ENCODE peak calls at places on chromosomes 1 and 21, in six cellular contexts. H, C, U, W, M and V are unnamed samples.

GRCh38 chr21:35988396-35989140 is 71.8 kb downstream of the SETD4 start:
- DNase-seq in C (no peak), H (no peak), W (no peak), U (no peak), M (no peak), V (no peak)

GRCh38 chr1:243917863-243918565 is 68.0 kb upstream of the AKT3 start:
- DNase-seq in U (no peak), M (no peak), H (no peak), C (peak; percentile 38), W (no peak), V (no peak)

GRCh38 chr21:24225432-24225831 is 1381.8 kb downstream of the MRPL39 start:
- DNase-seq in C (no peak), W (no peak), H (no peak), M (no peak), U (no peak), V (no peak)

GRCh38 chr1:54714881-54715492 is 674 bp upstream of the TTC4 start:
- DNase-seq in U (no peak), W (no peak), H (no peak), M (no peak), C (no peak), V (no peak)

GRCh38 chr1:201539561-201540404 is 856 bp downstream of the NAV1 start:
- DNase-seq in U (no peak), H (peak; percentile 12), M (peak; percentile 74), W (peak; percentile 37), C (peak; percentile 70), V (peak; percentile 63)

GRCh38 chr1:201153474-201154388 is 543 bp downstream of the TMEM9 start:
- DNase-seq in C (no peak), H (no peak), W (peak; percentile 71), U (no peak), M (no peak), V (peak; percentile 46)

GRCh38 chr21:16755061-16755460 is 757.8 kb upstream of the CXADR start:
- DNase-seq in C (no peak), H (no peak), M (no peak), U (no peak), W (no peak), V (no peak)

GRCh38 chr1:190908691-190909090 is 431.0 kb upstream of the BRINP3 start:
- DNase-seq in H (no peak), C (no peak), M (no peak), W (no peak), U (no peak), V (no peak)

GRCh38 chr1:151705739-151706463 is 10.7 kb downstream of the CELF3 start:
- DNase-seq in U (no peak), W (no peak), M (no peak), H (no peak), C (no peak), V (no peak)

GRCh38 chr21:17479606-17480005 is 33.2 kb upstream of the CXADR start:
- DNase-seq in H (no peak), U (no peak), C (no peak), M (no peak), W (no peak), V (no peak)

GRCh38 chr21:24118738-24119470 is 1488.4 kb downstream of the MRPL39 start:
- DNase-seq in W (no peak), M (no peak), H (no peak), U (no peak), C (no peak), V (no peak)

GRCh38 chr1:38789498-38790169 is 69.9 kb downstream of the RRAGC start:
- DNase-seq in C (no peak), H (no peak), U (no peak), M (no peak), W (peak; percentile 28), V (no peak)

GRCh38 chr1:78003070-78003751 is 1.5 kb upstream of the DNAJB4 start:
- DNase-seq in U (no peak), C (no peak), W (no peak), H (no peak), M (no peak), V (no peak)

GRCh38 chr1:176456848-176457247 is 6.1 kb upstream of the PAPPA2 start:
- DNase-seq in W (no peak), H (no peak), C (no peak), M (no peak), U (no peak), V (no peak)

GRCh38 chr1:109393602-109394233 is 4.0 kb downstream of the SORT1 start:
- DNase-seq in C (no peak), W (no peak), U (no peak), M (no peak), H (no peak), V (no peak)

GRCh38 chr1:206447079-206447780 is 23.0 kb upstream of the IKBKE start:
- DNase-seq in C (no peak), H (no peak), U (no peak), M (no peak), W (no peak), V (no peak)

GRCh38 chr1:120179420-120180348 is 3.4 kb upstream of the SEC22B start:
- DNase-seq in H (no peak), M (no peak), U (no peak), C (peak; percentile 73), W (peak; percentile 17), V (no peak)

GRCh38 chr1:170805957-170806662 is 129.2 kb upstream of the MROH9 start:
- DNase-seq in W (peak; percentile 6), U (no peak), C (no peak), H (no peak), M (no peak), V (no peak)

GRCh38 chr21:46079357-46080170 is 18.3 kb upstream of the COL6A2 start:
- DNase-seq in M (peak; percentile 54), H (no peak), W (no peak), C (peak; percentile 77), U (no peak), V (peak; percentile 8)

GRCh38 chr1:40861227-40862003 is 748 bp downstream of the CITED4 start:
- DNase-seq in C (peak; percentile 9), M (peak; percentile 79), H (peak; percentile 39), U (no peak), W (peak; percentile 68), V (peak; percentile 50)

GRCh38 chr1:179228783-179229213 is 679 bp downstream of the ABL2 start:
- DNase-seq in W (peak; percentile 72), M (peak; percentile 64), C (peak; percentile 15), H (peak; percentile 58), U (no peak), V (peak; percentile 67)